ENCODE peak calls at places on chromosome 6, in five cellular contexts. One of them, this sample, is unnamed.

GRCh38 chr6:44735631-44735963 is 348.1 kb downstream of the CDC5L start:
- DNase-seq in Right ventricle myocardium superior: no peak
- DNase-seq in breast epithelium: no peak
- DNase-seq in AG04450: no peak
- DNase-seq in ovary: no peak
- DNase-seq in this sample: no peak

GRCh38 chr6:117495873-117496272 is 13.4 kb downstream of the DCBLD1 start:
- DNase-seq in breast epithelium: no peak
- DNase-seq in ovary: no peak
- DNase-seq in Right ventricle myocardium superior: no peak
- DNase-seq in AG04450: no peak
- DNase-seq in this sample: no peak

GRCh38 chr6:164014716-164015484 is 600.4 kb downstream of the QKI start:
- DNase-seq in breast epithelium: no peak
- DNase-seq in AG04450: no peak
- DNase-seq in ovary: no peak
- DNase-seq in Right ventricle myocardium superior: no peak
- DNase-seq in this sample: peak; percentile 24

GRCh38 chr6:44428682-44429081 is 41.2 kb downstream of the CDC5L start:
- DNase-seq in breast epithelium: no peak
- DNase-seq in Right ventricle myocardium superior: no peak
- DNase-seq in AG04450: no peak
- DNase-seq in ovary: no peak
- DNase-seq in this sample: no peak

GRCh38 chr6:77124604-77125003 is 338.7 kb downstream of the HTR1B start:
- DNase-seq in AG04450: no peak
- DNase-seq in Right ventricle myocardium superior: no peak
- DNase-seq in ovary: no peak
- DNase-seq in breast epithelium: no peak
- DNase-seq in this sample: peak; percentile 44

GRCh38 chr6:115365783-115366182 is 694.9 kb downstream of the FRK start:
- DNase-seq in breast epithelium: no peak
- DNase-seq in AG04450: no peak
- DNase-seq in Right ventricle myocardium superior: no peak
- DNase-seq in ovary: no peak
- DNase-seq in this sample: no peak

GRCh38 chr6:23526519-23526918 is 599.5 kb upstream of the NRSN1 start:
- DNase-seq in Right ventricle myocardium superior: no peak
- DNase-seq in breast epithelium: no peak
- DNase-seq in ovary: no peak
- DNase-seq in AG04450: no peak
- DNase-seq in this sample: no peak

GRCh38 chr6:139602577-139602976 is 228.1 kb upstream of the CITED2 start:
- DNase-seq in AG04450: no peak
- DNase-seq in breast epithelium: no peak
- DNase-seq in ovary: no peak
- DNase-seq in Right ventricle myocardium superior: no peak
- DNase-seq in this sample: peak; percentile 90

GRCh38 chr6:12011276-12012112 is 618 bp upstream of the HIVEP1 start:
- DNase-seq in breast epithelium: peak; percentile 96
- DNase-seq in Right ventricle myocardium superior: peak; percentile 99
- DNase-seq in ovary: peak; percentile 98
- DNase-seq in AG04450: peak; percentile 91
- DNase-seq in this sample: peak; percentile 92

GRCh38 chr6:42782689-42783176 is 881 bp downstream of the BICRAL start:
- DNase-seq in breast epithelium: peak; percentile 69
- DNase-seq in ovary: peak; percentile 81
- DNase-seq in AG04450: peak; percentile 84
- DNase-seq in Right ventricle myocardium superior: peak; percentile 86
- DNase-seq in this sample: peak; percentile 60

This sample was measured in ELF-1.